ENCODE peak calls at places on chromosomes 4 and X, in four cellular contexts. One of them, this sample, is unnamed.

GRCh38 chrX:1480082-1480785 is 27.5 kb upstream of the ASMTL start:
- DNase-seq in WTC11: no peak
- DNase-seq in HepG2: no peak
- DNase-seq in K562: no peak
- DNase-seq in this sample: no peak

GRCh38 chrX:13778916-13779315 is 38.0 kb downstream of the GPM6B start:
- DNase-seq in WTC11: no peak
- DNase-seq in HepG2: no peak
- DNase-seq in K562: no peak
- DNase-seq in this sample: no peak

GRCh38 chr4:161419822-161420221 is 744.0 kb downstream of the FSTL5 start:
- DNase-seq in WTC11: peak; percentile 16
- DNase-seq in K562: no peak
- DNase-seq in HepG2: peak; percentile 1
- DNase-seq in this sample: no peak

GRCh38 chrX:46325312-46325877 is 219.8 kb downstream of the ZNF674 start:
- DNase-seq in K562: no peak
- DNase-seq in HepG2: peak; percentile 41
- DNase-seq in WTC11: peak; percentile 22
- DNase-seq in this sample: no peak

GRCh38 chrX:13036896-13037295 is 7.5 kb downstream of the FAM9C start:
- DNase-seq in K562: peak; percentile 29
- DNase-seq in WTC11: no peak
- DNase-seq in HepG2: no peak
- DNase-seq in this sample: no peak

GRCh38 chrX:81662381-81662780 is 460.5 kb downstream of the SH3BGRL start:
- DNase-seq in HepG2: no peak
- DNase-seq in WTC11: no peak
- DNase-seq in K562: no peak
- DNase-seq in this sample: no peak

GRCh38 chr4:40121515-40121914 is 64.9 kb downstream of the N4BP2 start:
- DNase-seq in K562: peak; percentile 14
- DNase-seq in HepG2: no peak
- DNase-seq in WTC11: no peak
- DNase-seq in this sample: peak; percentile 11

GRCh38 chrX:41602946-41603345 is 85.8 kb upstream of the GPR34 start:
- DNase-seq in K562: no peak
- DNase-seq in HepG2: no peak
- DNase-seq in WTC11: no peak
- DNase-seq in this sample: no peak

GRCh38 chr4:6746721-6747689 is 31.0 kb downstream of the BLOC1S4 start:
- DNase-seq in WTC11: no peak
- DNase-seq in HepG2: no peak
- DNase-seq in K562: no peak
- DNase-seq in this sample: no peak

GRCh38 chr4:3044812-3045499 is 29.4 kb downstream of the HTT-AS start:
- DNase-seq in WTC11: no peak
- DNase-seq in K562: no peak
- DNase-seq in HepG2: no peak
- DNase-seq in this sample: no peak

GRCh38 chr4:117577686-117578085 is 456.6 kb upstream of the NDST3 start:
- DNase-seq in K562: no peak
- DNase-seq in WTC11: no peak
- DNase-seq in HepG2: no peak
- DNase-seq in this sample: no peak

GRCh38 chr4:8558080-8558960 is 21.9 kb upstream of the GPR78 start:
- DNase-seq in WTC11: no peak
- DNase-seq in HepG2: no peak
- DNase-seq in K562: no peak
- DNase-seq in this sample: no peak

GRCh38 chr4:123936615-123937014 is 540.0 kb downstream of the SPRY1 start:
- DNase-seq in K562: no peak
- DNase-seq in WTC11: no peak
- DNase-seq in HepG2: no peak
- DNase-seq in this sample: no peak

GRCh38 chrX:54810532-54810931 is 3.0 kb downstream of the MAGED2 start:
- DNase-seq in WTC11: no peak
- DNase-seq in HepG2: no peak
- DNase-seq in K562: no peak
- DNase-seq in this sample: no peak

GRCh38 chr4:94127707-94128328 is 79.8 kb upstream of the SMARCAD1 start:
- DNase-seq in HepG2: peak; percentile 30
- DNase-seq in K562: peak; percentile 42
- DNase-seq in WTC11: no peak
- DNase-seq in this sample: no peak

GRCh38 chr4:94714360-94714759 is 43.4 kb upstream of the BMPR1B start:
- DNase-seq in WTC11: no peak
- DNase-seq in HepG2: no peak
- DNase-seq in K562: no peak
- DNase-seq in this sample: no peak

GRCh38 chr4:69858683-69859082 is 1.3 kb downstream of the SULT1E1 start:
- DNase-seq in HepG2: no peak
- DNase-seq in K562: no peak
- DNase-seq in WTC11: no peak
- DNase-seq in this sample: no peak

GRCh38 chr4:2372488-2373030 is 45.9 kb downstream of the ZFYVE28 start:
- DNase-seq in K562: no peak
- DNase-seq in WTC11: no peak
- DNase-seq in HepG2: no peak
- DNase-seq in this sample: no peak

GRCh38 chr4:100042711-100043110 is 92.6 kb upstream of the H2AZ1 start:
- DNase-seq in K562: no peak
- DNase-seq in HepG2: no peak
- DNase-seq in WTC11: no peak
- DNase-seq in this sample: no peak

GRCh38 chrX:112043997-112044396 is 38.6 kb downstream of the TRPC5 start:
- DNase-seq in K562: peak; percentile 4
- DNase-seq in WTC11: no peak
- DNase-seq in HepG2: no peak
- DNase-seq in this sample: no peak

GRCh38 chr4:156060661-156061060 is 107.0 kb upstream of the CTSO start:
- DNase-seq in K562: no peak
- DNase-seq in WTC11: no peak
- DNase-seq in HepG2: no peak
- DNase-seq in this sample: no peak

GRCh38 chrX:135094726-135095125 is 25.6 kb downstream of the ETDB start:
- DNase-seq in WTC11: no peak
- DNase-seq in HepG2: no peak
- DNase-seq in K562: no peak
- DNase-seq in this sample: no peak
- TF ChIP-seq TCF7 in WTC11: no peak
- TF ChIP-seq TCF7 in HepG2: no peak
- TF ChIP-seq TCF7 in K562: no peak
- TF ChIP-seq TCF7 in this sample: no peak

GRCh38 chrX:125439194-125439849 is 119.7 kb downstream of the TEX13C start:
- DNase-seq in HepG2: no peak
- DNase-seq in WTC11: no peak
- DNase-seq in K562: no peak
- DNase-seq in this sample: no peak

GRCh38 chrX:125436855-125437254 is 117.2 kb downstream of the TEX13C start:
- DNase-seq in K562: no peak
- DNase-seq in WTC11: no peak
- DNase-seq in HepG2: no peak
- DNase-seq in this sample: no peak
- TF ChIP-seq TCF7 in K562: no peak
- TF ChIP-seq TCF7 in WTC11: no peak
- TF ChIP-seq TCF7 in HepG2: no peak
- TF ChIP-seq TCF7 in this sample: no peak

GRCh38 chr4:159046683-159047082 is 56.2 kb upstream of the RAPGEF2 start:
- DNase-seq in HepG2: peak; percentile 87
- DNase-seq in K562: peak; percentile 20
- DNase-seq in WTC11: no peak
- DNase-seq in this sample: no peak

GRCh38 chr4:159049780-159050375 is 53.0 kb upstream of the RAPGEF2 start:
- DNase-seq in K562: no peak
- DNase-seq in WTC11: no peak
- DNase-seq in HepG2: no peak
- DNase-seq in this sample: no peak

GRCh38 chr4:159048166-159048886 is 54.6 kb upstream of the RAPGEF2 start:
- DNase-seq in HepG2: peak; percentile 84
- DNase-seq in WTC11: peak; percentile 32
- DNase-seq in K562: peak; percentile 35
- DNase-seq in this sample: no peak

GRCh38 chr4:159045321-159045720 is 57.6 kb upstream of the RAPGEF2 start:
- DNase-seq in WTC11: no peak
- DNase-seq in K562: no peak
- DNase-seq in HepG2: no peak
- DNase-seq in this sample: no peak

DNA sequence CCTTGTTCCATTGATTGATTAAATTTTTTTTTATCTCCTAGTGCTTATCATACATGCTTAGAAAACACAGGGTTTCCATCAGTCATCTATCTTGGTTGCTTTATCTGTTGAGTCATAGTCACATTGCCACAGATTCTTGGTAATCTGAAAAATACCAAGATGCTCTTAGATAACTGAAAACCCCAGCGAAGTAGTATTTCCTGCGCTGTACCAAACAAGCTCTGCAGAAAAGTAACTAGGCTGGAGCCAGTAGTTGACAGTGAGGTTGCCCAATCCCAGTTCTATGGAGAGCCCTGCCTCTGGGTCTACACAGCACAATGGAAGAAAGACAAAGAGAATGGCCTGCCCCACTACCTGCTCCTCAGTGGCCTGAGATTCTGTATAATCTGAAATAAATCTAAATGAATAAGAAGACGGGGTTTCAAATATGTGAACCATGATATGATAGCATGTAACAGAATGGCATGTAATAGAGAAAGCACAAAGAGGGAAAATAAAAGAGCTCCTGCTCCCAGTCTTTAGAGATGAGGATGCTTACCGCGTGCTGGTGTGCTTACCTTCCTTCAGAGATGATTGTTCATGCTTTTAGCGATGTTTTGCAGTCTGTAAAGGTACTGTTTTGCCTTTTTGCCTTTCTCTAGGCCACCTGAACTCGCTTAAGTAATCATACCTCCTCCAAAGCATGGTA is 55.3 kb upstream of the RAPGEF2 start:
- DNase-seq in K562: peak; percentile 15
- DNase-seq in WTC11: no peak
- DNase-seq in HepG2: peak; percentile 25
- DNase-seq in this sample: no peak
- TF ChIP-seq TCF7 in K562: no peak
- TF ChIP-seq TCF7 in WTC11: no peak
- TF ChIP-seq TCF7 in HepG2: no peak
- TF ChIP-seq TCF7 in this sample: no peak

DNA sequence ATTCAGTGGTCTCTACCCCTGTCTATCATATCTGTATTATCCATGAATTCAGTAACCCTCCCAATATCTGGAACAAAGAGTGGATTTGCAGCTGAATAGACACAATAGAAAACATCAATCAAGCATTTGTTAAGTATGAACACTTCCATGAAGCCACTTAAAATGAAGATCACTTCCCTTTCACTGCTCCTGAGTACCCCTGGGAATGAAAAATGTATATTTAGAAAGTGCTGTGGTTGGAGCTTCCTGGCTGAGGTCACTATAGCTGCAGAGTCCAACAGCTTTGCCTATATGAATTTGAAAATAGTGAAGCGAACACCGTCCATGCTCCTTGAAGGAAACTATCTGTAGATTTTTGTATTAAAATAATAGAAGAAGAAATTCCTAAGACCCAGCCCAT is 227.0 kb downstream of the DTHD1 start:
- DNase-seq in K562: no peak
- DNase-seq in WTC11: no peak
- DNase-seq in HepG2: no peak
- DNase-seq in this sample: no peak
- TF ChIP-seq TCF7 in K562: no peak
- TF ChIP-seq TCF7 in WTC11: no peak
- TF ChIP-seq TCF7 in HepG2: no peak
- TF ChIP-seq TCF7 in this sample: no peak

This sample was measured in GM12878.